ENCODE peak calls at places on chromosomes 13 and 19, in eight cellular contexts. One of them, this sample, is unnamed. For H3K36me3, the result is how much of the 10 kb centered on the place peaks cover.

GRCh38 chr13:109968876-109969577 is 182.6 kb upstream of the IRS2 start:
- DNase-seq in ovary: no peak
- DNase-seq in left lung: no peak
- DNase-seq in tibial artery: no peak
- DNase-seq in uterus: no peak
- DNase-seq in colonic mucosa: no peak
- DNase-seq in prostate gland: no peak
- DNase-seq in fibroblast of lung: no peak
- DNase-seq in this sample: no peak

GRCh38 chr19:49555600-49556411 is 24.6 kb downstream of the NOSIP start:
- DNase-seq in ovary: peak
- DNase-seq in left lung: peak
- DNase-seq in tibial artery: peak
- DNase-seq in uterus: peak
- DNase-seq in colonic mucosa: peak
- DNase-seq in prostate gland: no peak
- DNase-seq in fibroblast of lung: peak
- DNase-seq in this sample: peak

GRCh38 chr19:32406161-32407003 is 812 bp downstream of the DPY19L3 start:
- DNase-seq in ovary: no peak
- DNase-seq in left lung: no peak
- DNase-seq in tibial artery: no peak
- DNase-seq in uterus: no peak
- DNase-seq in colonic mucosa: no peak
- DNase-seq in prostate gland: peak
- DNase-seq in fibroblast of lung: no peak
- DNase-seq in this sample: no peak

GRCh38 chr19:12794196-12794921 is 3.1 kb downstream of the JUNB start:
- DNase-seq in ovary: peak
- DNase-seq in left lung: no peak
- DNase-seq in tibial artery: no peak
- DNase-seq in uterus: no peak
- DNase-seq in colonic mucosa: no peak
- DNase-seq in prostate gland: no peak
- DNase-seq in fibroblast of lung: no peak
- DNase-seq in this sample: no peak

GRCh38 chr19:31152906-31153305 is 196.3 kb downstream of the TSHZ3 start:
- DNase-seq in ovary: no peak
- DNase-seq in left lung: no peak
- DNase-seq in tibial artery: no peak
- DNase-seq in uterus: no peak
- DNase-seq in colonic mucosa: no peak
- DNase-seq in prostate gland: no peak
- DNase-seq in fibroblast of lung: peak
- DNase-seq in this sample: no peak

GRCh38 chr13:76904507-76904906 is 18.3 kb upstream of the KCTD12 start:
- DNase-seq in ovary: no peak
- DNase-seq in left lung: no peak
- DNase-seq in tibial artery: no peak
- DNase-seq in uterus: no peak
- DNase-seq in colonic mucosa: no peak
- DNase-seq in prostate gland: no peak
- DNase-seq in fibroblast of lung: no peak
- DNase-seq in this sample: no peak

GRCh38 chr13:77781804-77782203 is 84.3 kb downstream of the SLAIN1 start:
- DNase-seq in ovary: no peak
- DNase-seq in left lung: no peak
- DNase-seq in tibial artery: no peak
- DNase-seq in uterus: no peak
- DNase-seq in colonic mucosa: no peak
- DNase-seq in prostate gland: no peak
- DNase-seq in fibroblast of lung: no peak
- DNase-seq in this sample: no peak

GRCh38 chr19:18399008-18399407 is 1.6 kb upstream of the LRRC25 start:
- DNase-seq in ovary: peak
- DNase-seq in left lung: no peak
- DNase-seq in tibial artery: peak
- DNase-seq in uterus: no peak
- DNase-seq in colonic mucosa: peak
- DNase-seq in prostate gland: peak
- DNase-seq in fibroblast of lung: peak
- DNase-seq in this sample: no peak

GRCh38 chr13:51785592-51786424 is 18.2 kb downstream of the DHRS12 start:
- DNase-seq in ovary: peak
- DNase-seq in left lung: no peak
- DNase-seq in tibial artery: peak
- DNase-seq in uterus: peak
- DNase-seq in colonic mucosa: peak
- DNase-seq in prostate gland: no peak
- DNase-seq in fibroblast of lung: peak
- DNase-seq in this sample: no peak

GRCh38 chr19:3025516-3025890 is 3.6 kb downstream of the TLE2 start:
- DNase-seq in ovary: no peak
- DNase-seq in left lung: no peak
- DNase-seq in tibial artery: no peak
- DNase-seq in uterus: no peak
- DNase-seq in colonic mucosa: peak
- DNase-seq in prostate gland: no peak
- DNase-seq in fibroblast of lung: no peak
- DNase-seq in this sample: no peak

GRCh38 chr19:36266375-36266961 is 51.6 kb downstream of the ZNF146 start:
- DNase-seq in ovary: peak
- DNase-seq in left lung: peak
- DNase-seq in tibial artery: no peak
- DNase-seq in uterus: no peak
- DNase-seq in colonic mucosa: no peak
- DNase-seq in prostate gland: no peak
- DNase-seq in fibroblast of lung: peak
- DNase-seq in this sample: no peak

GRCh38 chr19:18478545-18479311 is 40.8 kb upstream of the ISYNA1 start:
- DNase-seq in ovary: peak
- DNase-seq in left lung: peak
- DNase-seq in tibial artery: peak
- DNase-seq in uterus: peak
- DNase-seq in colonic mucosa: peak
- DNase-seq in prostate gland: no peak
- DNase-seq in fibroblast of lung: peak
- DNase-seq in this sample: peak

GRCh38 chr19:40802300-40803169 is 3.5 kb downstream of the EGLN2 start:
- DNase-seq in ovary: peak
- DNase-seq in left lung: peak
- DNase-seq in tibial artery: peak
- DNase-seq in uterus: peak
- DNase-seq in colonic mucosa: peak
- DNase-seq in prostate gland: no peak
- DNase-seq in fibroblast of lung: no peak
- DNase-seq in this sample: peak

GRCh38 chr19:11530432-11530831 is 1.5 kb upstream of the ECSIT start:
- DNase-seq in ovary: peak
- DNase-seq in left lung: peak
- DNase-seq in tibial artery: peak
- DNase-seq in uterus: peak
- DNase-seq in colonic mucosa: peak
- DNase-seq in prostate gland: peak
- DNase-seq in fibroblast of lung: peak
- DNase-seq in this sample: peak

GRCh38 chr19:30692517-30692870 is 320.3 kb downstream of the ZNF536 start:
- DNase-seq in ovary: no peak
- DNase-seq in left lung: no peak
- DNase-seq in tibial artery: no peak
- DNase-seq in uterus: peak
- DNase-seq in colonic mucosa: no peak
- DNase-seq in prostate gland: no peak
- DNase-seq in fibroblast of lung: no peak
- DNase-seq in this sample: no peak

GRCh38 chr13:29909975-29910674 is 59.7 kb upstream of the UBL3 start:
- DNase-seq in ovary: no peak
- DNase-seq in left lung: no peak
- DNase-seq in tibial artery: peak
- DNase-seq in uterus: no peak
- DNase-seq in colonic mucosa: no peak
- DNase-seq in prostate gland: no peak
- DNase-seq in fibroblast of lung: peak
- DNase-seq in this sample: no peak

GRCh38 chr13:106882222-106882621 is 314.3 kb upstream of the ARGLU1 start:
- DNase-seq in ovary: no peak
- DNase-seq in left lung: no peak
- DNase-seq in tibial artery: no peak
- DNase-seq in uterus: no peak
- DNase-seq in colonic mucosa: no peak
- DNase-seq in prostate gland: no peak
- DNase-seq in fibroblast of lung: no peak
- DNase-seq in this sample: no peak

GRCh38 chr13:110984392-110984791 is 69.5 kb upstream of the ANKRD10 start:
- DNase-seq in ovary: no peak
- DNase-seq in left lung: no peak
- DNase-seq in tibial artery: no peak
- DNase-seq in uterus: no peak
- DNase-seq in colonic mucosa: no peak
- DNase-seq in prostate gland: no peak
- DNase-seq in fibroblast of lung: no peak
- DNase-seq in this sample: no peak

GRCh38 chr13:78194904-78195639 is 276.4 kb upstream of the EDNRB start:
- DNase-seq in ovary: no peak
- DNase-seq in left lung: no peak
- DNase-seq in tibial artery: no peak
- DNase-seq in uterus: no peak
- DNase-seq in colonic mucosa: no peak
- DNase-seq in prostate gland: no peak
- DNase-seq in fibroblast of lung: peak
- DNase-seq in this sample: no peak

GRCh38 chr19:22286151-22286810 is at the start of gene ZNF729:
- DNase-seq in ovary: no peak
- DNase-seq in left lung: no peak
- DNase-seq in tibial artery: no peak
- DNase-seq in uterus: no peak
- DNase-seq in colonic mucosa: no peak
- DNase-seq in prostate gland: no peak
- DNase-seq in fibroblast of lung: no peak
- DNase-seq in this sample: no peak

GRCh38 chr19:31214086-31214485 is 135.2 kb downstream of the TSHZ3 start:
- DNase-seq in ovary: no peak
- DNase-seq in left lung: peak
- DNase-seq in tibial artery: peak
- DNase-seq in uterus: peak
- DNase-seq in colonic mucosa: peak
- DNase-seq in prostate gland: peak
- DNase-seq in fibroblast of lung: peak
- DNase-seq in this sample: peak

GRCh38 chr13:109427148-109427547 is 359.2 kb downstream of the IRS2 start:
- DNase-seq in ovary: no peak
- DNase-seq in left lung: no peak
- DNase-seq in tibial artery: no peak
- DNase-seq in uterus: no peak
- DNase-seq in colonic mucosa: no peak
- DNase-seq in prostate gland: no peak
- DNase-seq in fibroblast of lung: peak
- DNase-seq in this sample: no peak

GRCh38 chr19:54206030-54206830 is 5.6 kb downstream of the RPS9 start:
- DNase-seq in ovary: no peak
- DNase-seq in left lung: peak
- DNase-seq in tibial artery: no peak
- DNase-seq in uterus: no peak
- DNase-seq in colonic mucosa: no peak
- DNase-seq in prostate gland: no peak
- DNase-seq in fibroblast of lung: no peak
- DNase-seq in this sample: peak

DNA sequence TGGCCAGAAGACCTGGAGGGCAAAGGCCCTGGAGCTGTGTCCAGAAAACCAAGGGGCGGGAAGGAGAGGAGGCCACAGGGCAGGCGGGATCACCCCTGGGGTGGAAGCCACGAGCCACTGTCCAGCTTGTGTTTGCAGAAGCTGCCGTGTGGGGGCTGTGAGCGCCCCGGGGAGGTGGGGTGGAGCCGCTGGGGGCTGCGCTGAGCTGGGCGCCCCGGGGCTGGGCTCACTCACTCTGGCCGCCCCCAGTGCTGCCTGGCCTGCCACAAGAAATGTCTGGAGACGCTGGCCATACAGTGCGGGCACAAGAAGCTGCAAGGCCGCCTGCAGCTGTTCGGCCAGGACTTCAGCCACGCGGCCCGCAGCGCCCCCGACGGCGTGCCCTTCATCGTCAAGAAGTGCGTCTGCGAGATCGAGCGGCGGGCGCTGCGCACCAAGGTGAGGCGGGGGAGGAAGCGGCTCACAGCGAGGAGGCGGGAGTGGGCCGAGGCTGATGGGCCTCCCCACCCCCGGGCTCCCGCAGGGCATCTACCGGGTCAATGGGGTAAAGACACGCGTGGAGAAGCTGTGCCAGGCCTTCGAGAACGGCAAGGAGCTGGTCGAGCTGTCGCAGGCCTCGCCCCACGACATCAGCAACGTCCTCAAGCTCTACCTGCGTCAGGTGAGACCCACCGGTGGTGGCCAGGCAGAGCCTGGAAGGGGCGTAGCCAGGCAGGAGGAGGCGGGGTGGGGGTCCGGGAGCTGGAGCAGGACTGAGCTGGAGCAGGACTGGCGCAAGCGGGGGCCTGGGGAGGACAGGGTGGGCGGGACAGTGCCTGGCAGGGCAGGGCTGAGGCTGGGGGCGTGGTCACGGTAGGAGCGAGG is 13.6 kb downstream of the POLR2E start:
- DNase-seq in ovary: no peak
- DNase-seq in left lung: peak
- DNase-seq in tibial artery: no peak
- DNase-seq in uterus: no peak
- DNase-seq in colonic mucosa: no peak
- DNase-seq in prostate gland: no peak
- DNase-seq in fibroblast of lung: no peak
- DNase-seq in this sample: peak
- H3K4me3 ChIP-seq in ovary: no peak
- H3K4me3 ChIP-seq in left lung: no peak
- H3K4me3 ChIP-seq in tibial artery: no peak
- H3K4me3 ChIP-seq in uterus: no peak
- H3K4me3 ChIP-seq in colonic mucosa: peak
- H3K4me3 ChIP-seq in prostate gland: no peak
- H3K4me3 ChIP-seq in fibroblast of lung: no peak
- H3K4me3 ChIP-seq in this sample: no peak

GRCh38 chr19:8261347-8261746 is 46.8 kb downstream of the CD320 start:
- DNase-seq in ovary: no peak
- DNase-seq in left lung: no peak
- DNase-seq in tibial artery: no peak
- DNase-seq in uterus: no peak
- DNase-seq in colonic mucosa: no peak
- DNase-seq in prostate gland: no peak
- DNase-seq in fibroblast of lung: no peak
- DNase-seq in this sample: no peak
- H3K36me3 ChIP-seq in ovary: under half
- H3K36me3 ChIP-seq in left lung: under half
- H3K36me3 ChIP-seq in tibial artery: under half
- H3K36me3 ChIP-seq in uterus: under half
- H3K36me3 ChIP-seq in colonic mucosa: under half
- H3K36me3 ChIP-seq in prostate gland: under half
- H3K36me3 ChIP-seq in fibroblast of lung: under half
- H3K36me3 ChIP-seq in this sample: under half

GRCh38 chr19:1850809-1851544 is 2.7 kb upstream of the REXO1 start:
- DNase-seq in ovary: no peak
- DNase-seq in left lung: no peak
- DNase-seq in tibial artery: no peak
- DNase-seq in uterus: no peak
- DNase-seq in colonic mucosa: no peak
- DNase-seq in prostate gland: no peak
- DNase-seq in fibroblast of lung: no peak
- DNase-seq in this sample: no peak
- TF ChIP-seq CTCF in ovary: no peak
- TF ChIP-seq CTCF in left lung: no peak
- TF ChIP-seq CTCF in tibial artery: no peak
- TF ChIP-seq CTCF in uterus: no peak
- TF ChIP-seq CTCF in colonic mucosa: no peak
- TF ChIP-seq CTCF in prostate gland: no peak
- TF ChIP-seq CTCF in fibroblast of lung: no peak
- TF ChIP-seq CTCF in this sample: no peak

GRCh38 chr13:60152904-60153303 is 10.8 kb downstream of the DIAPH3 start:
- DNase-seq in ovary: no peak
- DNase-seq in left lung: no peak
- DNase-seq in tibial artery: no peak
- DNase-seq in uterus: no peak
- DNase-seq in colonic mucosa: no peak
- DNase-seq in prostate gland: no peak
- DNase-seq in fibroblast of lung: no peak
- DNase-seq in this sample: no peak
- H3K4me3 ChIP-seq in ovary: no peak
- H3K4me3 ChIP-seq in left lung: no peak
- H3K4me3 ChIP-seq in tibial artery: no peak
- H3K4me3 ChIP-seq in uterus: no peak
- H3K4me3 ChIP-seq in colonic mucosa: no peak
- H3K4me3 ChIP-seq in prostate gland: no peak
- H3K4me3 ChIP-seq in fibroblast of lung: no peak
- H3K4me3 ChIP-seq in this sample: no peak